ENCODE peak calls at places on chromosomes 6 and 20, in four cellular contexts. P, T, L and D are unnamed samples.

GRCh38 chr6:138443979-138444378 is 40.0 kb downstream of the HEBP2 start:
- DNase-seq in L (no peak), T (no peak), P (no peak), D (no peak)

GRCh38 chr20:63120286-63121090 is 95.4 kb downstream of the YTHDF1 start:
- DNase-seq in T (no peak), P (no peak), L (no peak), D (no peak)

GRCh38 chr20:56501116-56501515 is 23.4 kb upstream of the FAM209A start:
- DNase-seq in T (no peak), P (no peak), L (no peak), D (no peak)

GRCh38 chr20:3364323-3365013 is 43.0 kb downstream of the DNAAF9 start:
- DNase-seq in L (no peak), P (no peak), T (no peak), D (no peak)

GRCh38 chr20:37327748-37328147 is 18.2 kb upstream of the SRC start:
- DNase-seq in L (no peak), P (no peak), T (no peak), D (no peak)

GRCh38 chr6:123380257-123380656 is 256.5 kb downstream of the TRDN start:
- DNase-seq in L (peak; percentile 22), P (no peak), T (peak; percentile 3), D (peak; percentile 7)

GRCh38 chr6:24933266-24933665 is 2.5 kb downstream of the RIPOR2 start:
- DNase-seq in T (no peak), P (no peak), L (no peak), D (no peak)

GRCh38 chr20:41094656-41095055 is 42.7 kb upstream of the PLCG1 start:
- DNase-seq in T (no peak), P (no peak), L (no peak), D (no peak)

GRCh38 chr6:37319156-37319555 is 34.6 kb upstream of the RNF8 start:
- DNase-seq in P (no peak), L (no peak), T (no peak), D (no peak)

GRCh38 chr6:108039681-108040080 is 34.9 kb downstream of the OSTM1 start:
- DNase-seq in T (no peak), L (no peak), P (no peak), D (no peak)

GRCh38 chr6:40295251-40295949 is 291.8 kb downstream of the LRFN2 start:
- DNase-seq in T (no peak), L (no peak), P (no peak), D (no peak)

GRCh38 chr20:17823382-17824144 is 123.8 kb downstream of the BANF2 start:
- DNase-seq in P (no peak), L (peak; percentile 36), T (no peak), D (no peak)

GRCh38 chr20:38245753-38246152 is 14.8 kb downstream of the KIAA1755 start:
- DNase-seq in T (no peak), L (no peak), P (no peak), D (no peak)

GRCh38 chr6:92110390-92110789 is 1309.0 kb downstream of the EPHA7 start:
- DNase-seq in T (no peak), P (no peak), L (no peak), D (no peak)
- TF ChIP-seq CBX5 in T (no peak), P (no peak), L (no peak), D (no peak)

DNA sequence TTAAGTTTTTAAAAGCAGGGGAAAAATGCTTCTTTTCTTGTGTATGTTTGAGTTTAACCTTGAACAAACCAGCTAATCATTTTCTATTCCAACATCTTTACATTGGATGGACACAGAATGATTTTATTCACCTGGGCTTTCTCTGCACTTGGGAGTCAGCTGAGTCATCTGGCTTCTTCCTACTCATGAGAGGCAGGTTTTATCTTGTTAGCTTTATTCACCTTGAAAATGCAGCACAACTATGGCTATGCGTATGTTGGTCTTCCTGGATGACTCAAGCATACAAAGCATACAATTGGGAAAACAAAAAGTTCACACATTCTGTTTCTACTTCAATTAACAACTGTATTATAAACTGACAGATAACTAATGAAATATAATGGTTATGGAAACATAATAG is 737.7 kb downstream of the FRK start:
- DNase-seq in L (no peak), P (no peak), T (no peak), D (no peak)
- TF ChIP-seq CBX5 in L (no peak), P (no peak), T (no peak), D (no peak)

GRCh38 chr20:19915111-19915798 is 101.9 kb upstream of the NAA20 start:
- DNase-seq in T (no peak), L (no peak), P (no peak), D (no peak)
- TF ChIP-seq CBX5 in T (no peak), L (no peak), P (no peak), D (no peak)

GRCh38 chr6:28711325-28711724 is 185.6 kb downstream of the GPX5 start:
- DNase-seq in P (no peak), T (no peak), L (no peak), D (no peak)

GRCh38 chr6:28710466-28711191 is 184.9 kb downstream of the GPX5 start:
- DNase-seq in L (peak; percentile 59), P (no peak), T (peak; percentile 63), D (peak; percentile 97)

GRCh38 chr6:28707387-28708282 is 182.0 kb downstream of the GPX5 start:
- DNase-seq in L (no peak), P (no peak), T (no peak), D (no peak)

GRCh38 chr6:28712982-28713381 is 187.3 kb downstream of the GPX5 start:
- DNase-seq in L (no peak), T (no peak), P (no peak), D (no peak)

DNA sequence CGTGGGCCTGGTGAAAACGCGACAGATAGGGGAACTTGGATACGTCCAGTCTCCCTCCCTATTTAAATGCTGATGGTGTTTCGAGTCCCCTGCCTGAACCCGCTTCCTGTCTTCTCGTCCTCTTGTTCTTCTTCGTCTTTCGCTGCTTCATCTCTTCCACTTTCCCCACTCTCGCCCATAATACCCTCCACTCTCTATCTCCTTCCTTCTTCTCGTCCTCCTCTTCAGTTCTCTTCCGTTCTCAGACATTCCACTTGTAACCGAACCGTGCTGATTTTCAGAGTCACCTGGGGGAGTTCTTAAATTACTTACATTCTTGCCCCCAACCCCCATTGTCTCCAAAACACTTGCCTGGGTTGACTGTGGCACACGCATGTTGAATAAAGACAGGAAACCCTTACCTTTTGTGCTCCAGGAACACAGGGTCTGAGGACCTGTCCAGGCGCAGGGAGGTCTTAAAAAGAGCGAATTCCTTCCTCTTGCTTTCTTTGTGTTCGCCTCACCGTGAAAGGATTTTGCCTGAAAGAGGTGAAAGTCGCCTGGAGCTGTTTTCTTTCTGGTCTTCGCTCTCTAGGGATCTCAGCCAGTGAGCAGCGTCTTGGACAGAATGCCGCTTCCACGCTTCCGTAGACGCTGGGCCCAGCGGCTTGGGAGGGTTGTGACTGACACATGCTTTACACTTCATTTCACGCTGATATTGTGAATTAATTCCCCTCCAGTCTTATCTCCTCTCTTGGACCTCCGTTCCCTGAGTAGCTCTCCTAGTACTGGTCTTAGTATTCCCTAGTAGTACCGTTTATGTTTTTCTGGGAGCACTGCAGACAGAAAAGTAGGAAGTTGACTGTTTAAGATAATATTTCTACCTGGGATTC is 184.0 kb downstream of the GPX5 start:
- DNase-seq in P (no peak), T (no peak), L (no peak), D (peak; percentile 90)
- TF ChIP-seq CBX5 in P (no peak), T (no peak), L (no peak), D (no peak)

DNA sequence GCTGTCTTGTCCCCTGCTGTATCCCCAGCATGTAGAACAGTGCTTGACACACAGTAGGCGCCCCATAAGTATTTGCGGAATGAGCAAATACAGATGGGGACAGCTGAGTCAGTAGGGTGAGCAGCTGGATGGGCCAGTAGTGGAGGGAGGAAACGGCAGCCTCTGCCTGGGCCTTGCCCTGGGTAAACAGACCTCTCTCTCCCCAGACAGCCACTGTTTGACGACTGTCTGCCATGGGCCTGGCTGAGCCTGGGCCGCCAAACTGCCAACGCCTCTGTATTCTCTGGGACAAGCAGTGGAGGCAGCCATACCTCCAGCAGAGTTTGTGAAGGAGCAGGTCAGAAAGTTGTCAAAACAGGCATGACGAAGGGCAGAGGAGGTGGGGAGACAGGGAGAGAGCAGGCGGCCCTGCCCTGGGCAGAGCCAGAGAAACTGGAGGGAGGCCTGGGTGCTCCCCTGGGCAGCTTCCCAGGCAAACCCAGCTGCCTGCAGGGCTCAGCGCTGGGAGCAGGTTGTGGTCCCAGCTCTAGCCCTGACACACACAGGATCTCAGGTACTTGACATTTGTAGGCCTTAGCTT is 15.2 kb downstream of the HNF4A start:
- DNase-seq in T (no peak), P (no peak), L (peak; percentile 97), D (no peak)
- TF ChIP-seq CBX5 in T (no peak), P (no peak), L (peak; percentile 62), D (no peak)

GRCh38 chr6:15252205-15252604 is 6.3 kb downstream of the JARID2 start:
- DNase-seq in P (no peak), L (no peak), T (no peak), D (no peak)
- TF ChIP-seq CBX5 in P (no peak), L (no peak), T (no peak), D (no peak)

GRCh38 chr6:6219716-6220115 is 100.7 kb downstream of the F13A1 start:
- DNase-seq in L (no peak), P (no peak), T (no peak), D (no peak)
- TF ChIP-seq CBX5 in L (no peak), P (no peak), T (no peak), D (no peak)

GRCh38 chr6:137415834-137416190 is 78.4 kb downstream of the OLIG3 start:
- DNase-seq in P (no peak), L (no peak), T (no peak), D (no peak)
- TF ChIP-seq CBX5 in P (no peak), L (no peak), T (no peak), D (no peak)

GRCh38 chr6:129297592-129297991 is 412.4 kb downstream of the ARHGAP18 start:
- DNase-seq in T (no peak), P (no peak), L (no peak), D (no peak)

GRCh38 chr6:129289442-129289841 is 406.5 kb downstream of the LAMA2 start:
- DNase-seq in L (no peak), P (no peak), T (no peak), D (no peak)

GRCh38 chr6:129287778-129288177 is 404.8 kb downstream of the LAMA2 start:
- DNase-seq in L (no peak), P (no peak), T (no peak), D (no peak)

GRCh38 chr6:129292836-129293235 is 409.9 kb downstream of the LAMA2 start:
- DNase-seq in P (no peak), T (no peak), L (no peak), D (no peak)
- TF ChIP-seq CBX5 in P (no peak), T (no peak), L (no peak), D (no peak)